ENCODE peak calls at places on chromosomes 3 and 15, in nine cellular contexts. G is nephron progenitor cell, Q is cardiac fibroblast, H is PC-3, F is GM10248, R is GM12865, K is Calu3, W is psoas muscle, L is astrocyte of the spinal cord. M is an unnamed sample.

GRCh38 chr3:188230962-188231361 is 77.0 kb downstream of the LPP start:
- DNase-seq in G (no peak), K (no peak), R (no peak), H (peak), L (no peak), W (peak), F (no peak), Q (no peak), M (peak)

GRCh38 chr3:129312021-129312639 is 33.5 kb downstream of the HMCES start:
- DNase-seq in Q (no peak), W (no peak), F (no peak), R (no peak), K (no peak), H (no peak), G (no peak), L (peak), M (no peak)

GRCh38 chr3:17156864-17157263 is 272.1 kb downstream of the PLCL2 start:
- DNase-seq in L (no peak), F (no peak), W (no peak), G (no peak), Q (no peak), K (no peak), R (no peak), H (no peak), M (no peak)

GRCh38 chr15:49255966-49256759 is 86.1 kb downstream of the GALK2 start:
- DNase-seq in Q (no peak), R (no peak), K (no peak), H (no peak), W (no peak), G (no peak), L (no peak), F (no peak), M (no peak)

GRCh38 chr3:143329567-143330164 is 210.1 kb downstream of the CHST2 start:
- DNase-seq in K (no peak), Q (peak), L (peak), G (peak), H (no peak), F (no peak), R (no peak), W (no peak), M (no peak)

GRCh38 chr3:101643861-101644613 is 32.9 kb downstream of the ZBTB11 start:
- DNase-seq in H (peak), G (no peak), W (no peak), Q (peak), K (no peak), L (peak), R (peak), F (no peak), M (peak)

GRCh38 chr3:62874398-62875102 is 666 bp downstream of the CADPS start:
- DNase-seq in F (peak), K (peak), Q (no peak), L (no peak), W (no peak), R (no peak), H (no peak), G (peak), M (no peak)

GRCh38 chr3:44030690-44031344 is 210.9 kb upstream of the TOPAZ1 start:
- DNase-seq in G (no peak), W (no peak), R (peak), Q (no peak), L (peak), H (peak), K (no peak), F (no peak), M (peak)

GRCh38 chr3:102741105-102741504 is 306.3 kb downstream of the ZPLD1 start:
- DNase-seq in H (peak), W (no peak), Q (no peak), K (peak), G (no peak), F (no peak), R (peak), L (no peak), M (peak)

GRCh38 chr3:108133858-108134554 is 43.2 kb upstream of the CD47 start:
- DNase-seq in L (no peak), Q (no peak), H (no peak), W (no peak), G (no peak), F (no peak), R (peak), K (no peak), M (no peak)

GRCh38 chr15:52695146-52695545 is 16.0 kb upstream of the ATOSA start:
- DNase-seq in L (no peak), Q (no peak), W (no peak), F (no peak), H (peak), K (no peak), R (no peak), G (no peak), M (no peak)

GRCh38 chr3:17678116-17678741 is 64.2 kb downstream of the TBC1D5 start:
- DNase-seq in H (no peak), R (no peak), K (no peak), G (no peak), Q (peak), F (no peak), L (peak), W (no peak), M (peak)

GRCh38 chr15:45892182-45892581 is 257.4 kb downstream of the SQOR start:
- DNase-seq in F (no peak), W (no peak), L (no peak), H (peak), G (no peak), K (no peak), Q (no peak), R (no peak), M (peak)

GRCh38 chr3:70621451-70621850 is 309.0 kb upstream of the MDFIC2 start:
- DNase-seq in F (no peak), L (no peak), R (no peak), H (no peak), Q (no peak), K (no peak), W (no peak), G (no peak), M (no peak)

GRCh38 chr3:115325539-115325938 is 178.5 kb upstream of the ZBTB20 start:
- DNase-seq in G (peak), H (peak), K (peak), R (peak), W (no peak), F (no peak), L (peak), Q (peak), M (peak)

GRCh38 chr15:32041294-32041693 is 11.0 kb downstream of the CHRNA7 start:
- DNase-seq in W (no peak), H (no peak), F (no peak), R (no peak), L (no peak), G (no peak), Q (no peak), K (no peak), M (no peak)

GRCh38 chr3:66582721-66583141 is 81.9 kb upstream of the LRIG1 start:
- DNase-seq in W (peak), G (no peak), F (peak), K (no peak), L (peak), R (peak), H (no peak), Q (no peak), M (no peak)

GRCh38 chr15:40238927-40239591 is at the start of gene PAK6:
- DNase-seq in H (peak), G (peak), K (peak), W (no peak), L (peak), R (peak), Q (peak), F (no peak), M (peak)

GRCh38 chr3:56145410-56145809 is 322.9 kb downstream of the ERC2 start:
- DNase-seq in R (no peak), G (no peak), W (no peak), Q (no peak), K (no peak), F (no peak), H (no peak), L (no peak), M (no peak)

GRCh38 chr15:72155021-72155621 is 36.9 kb downstream of the SENP8 start:
- DNase-seq in G (no peak), K (peak), L (peak), W (peak), F (no peak), Q (peak), R (no peak), H (peak), M (peak)

GRCh38 chr15:84082739-84083138 is 152.8 kb upstream of the GOLGA6L4 start:
- DNase-seq in K (no peak), L (peak), W (no peak), G (no peak), Q (peak), R (no peak), H (peak), F (no peak), M (no peak)

DNA sequence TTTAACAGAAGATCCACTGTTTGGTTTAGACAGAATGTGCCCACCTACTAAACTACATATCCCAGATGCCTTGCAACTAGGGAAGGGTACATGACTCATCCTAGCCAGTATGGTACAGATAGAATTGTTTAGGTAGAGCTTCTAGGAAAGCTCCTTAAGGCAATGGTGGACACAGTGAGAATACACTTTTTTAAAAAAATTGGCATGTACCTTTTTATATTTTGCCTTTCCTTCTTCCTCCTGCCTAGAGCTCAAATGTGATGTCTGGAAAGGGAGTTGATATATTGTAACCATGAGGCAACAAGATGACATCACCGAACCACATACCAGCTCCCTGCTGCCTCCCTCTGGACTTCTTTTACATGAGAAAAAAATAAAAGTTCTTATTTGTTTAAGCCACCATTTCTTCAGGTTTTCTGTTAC is 14.4 kb upstream of the C3orf80 start:
- DNase-seq in L (peak), H (peak), K (peak), Q (peak), G (no peak), F (no peak), W (no peak), R (peak), M (peak)
- TF ChIP-seq CTCF in L (peak), H (peak), K (peak), Q (peak), G (no peak), F (no peak), W (no peak), R (peak), M (peak)

GRCh38 chr3:141280086-141280485 is 48.5 kb downstream of the PXYLP1 start:
- DNase-seq in F (no peak), R (no peak), W (no peak), Q (peak), L (peak), H (no peak), G (no peak), K (no peak), M (no peak)

GRCh38 chr3:141278196-141279073 is 46.8 kb downstream of the PXYLP1 start:
- DNase-seq in K (no peak), G (no peak), H (no peak), Q (peak), F (no peak), R (no peak), L (peak), W (no peak), M (peak)

GRCh38 chr3:141279074-141279945 is 47.7 kb downstream of the PXYLP1 start:
- DNase-seq in R (peak), W (no peak), K (no peak), G (no peak), Q (peak), F (peak), H (peak), L (peak), M (peak)

GRCh38 chr3:141277451-141277850 is 45.8 kb downstream of the PXYLP1 start:
- DNase-seq in G (no peak), R (no peak), K (no peak), F (no peak), W (no peak), Q (no peak), H (no peak), L (no peak), M (no peak)

GRCh38 chr3:141280690-141281089 is 49.1 kb downstream of the PXYLP1 start:
- DNase-seq in W (no peak), Q (no peak), R (no peak), F (no peak), K (no peak), G (no peak), L (no peak), H (peak), M (no peak)
- TF ChIP-seq CTCF in W (no peak), Q (no peak), R (no peak), F (no peak), K (no peak), G (no peak), L (no peak), H (peak), M (no peak)

DNA sequence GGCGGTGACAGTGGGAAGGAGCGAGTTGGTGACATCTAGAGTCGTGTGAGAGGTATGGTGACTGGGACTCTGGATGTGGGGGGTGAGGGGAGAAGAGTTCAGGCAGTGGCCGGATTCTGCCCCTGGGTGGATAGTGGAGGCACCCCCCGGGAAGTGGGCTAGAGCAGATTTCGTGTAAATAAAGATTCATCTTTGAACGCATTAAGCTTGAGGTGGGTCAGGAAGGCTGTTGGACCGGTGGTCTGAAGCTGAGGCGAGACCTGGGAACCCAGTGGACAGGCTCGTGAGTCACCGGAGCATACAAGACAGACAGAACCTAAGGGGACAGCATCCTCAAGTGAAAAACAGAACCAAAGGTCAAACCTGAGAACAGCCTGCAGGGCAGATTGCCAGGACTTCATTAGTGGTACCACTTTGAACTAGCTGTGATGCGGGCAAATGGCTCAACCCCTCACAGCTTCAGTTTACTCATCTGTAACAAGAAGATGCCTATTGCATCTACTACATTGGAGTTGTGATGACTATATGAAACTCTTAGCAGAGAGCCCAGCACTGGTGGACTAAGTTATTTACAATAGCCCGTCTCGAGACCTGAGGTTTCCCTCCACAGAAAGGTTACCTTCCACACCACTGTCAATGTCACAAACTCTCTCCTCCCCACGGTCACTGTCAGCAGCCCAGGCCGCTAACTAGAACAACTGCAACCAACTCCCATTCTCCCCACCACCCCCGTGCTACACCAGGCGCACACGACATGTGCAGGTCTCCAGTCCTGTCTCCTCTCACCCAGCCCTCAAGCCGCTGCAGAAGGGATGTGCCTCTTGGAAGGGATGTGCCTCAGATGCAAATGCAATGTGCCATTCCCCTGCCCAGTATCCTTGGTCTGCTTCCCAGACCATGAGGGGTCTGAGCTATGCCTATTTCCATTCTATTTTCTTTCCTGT is 901 bp upstream of the CLN6 start:
- DNase-seq in F (no peak), W (no peak), L (no peak), K (no peak), G (no peak), H (peak), R (peak), Q (peak), M (peak)
- TF ChIP-seq CTCF in F (no peak), W (no peak), L (no peak), K (no peak), G (no peak), H (no peak), R (no peak), Q (no peak), M (no peak)

GRCh38 chr3:132268956-132269355 is 48.3 kb upstream of the ACP3 start:
- DNase-seq in K (peak), Q (peak), W (no peak), L (peak), G (no peak), H (peak), F (no peak), R (peak), M (peak)
- TF ChIP-seq CTCF in K (peak), Q (peak), W (no peak), L (peak), G (no peak), H (peak), F (peak), R (peak), M (peak)

GRCh38 chr15:41494190-41494921 is 682 bp downstream of the ITPKA start:
- DNase-seq in L (no peak), K (peak), G (peak), H (peak), Q (no peak), W (peak), R (peak), F (peak), M (no peak)
- TF ChIP-seq CTCF in L (no peak), K (no peak), G (no peak), H (no peak), Q (no peak), W (no peak), R (no peak), F (no peak), M (no peak)

DNA sequence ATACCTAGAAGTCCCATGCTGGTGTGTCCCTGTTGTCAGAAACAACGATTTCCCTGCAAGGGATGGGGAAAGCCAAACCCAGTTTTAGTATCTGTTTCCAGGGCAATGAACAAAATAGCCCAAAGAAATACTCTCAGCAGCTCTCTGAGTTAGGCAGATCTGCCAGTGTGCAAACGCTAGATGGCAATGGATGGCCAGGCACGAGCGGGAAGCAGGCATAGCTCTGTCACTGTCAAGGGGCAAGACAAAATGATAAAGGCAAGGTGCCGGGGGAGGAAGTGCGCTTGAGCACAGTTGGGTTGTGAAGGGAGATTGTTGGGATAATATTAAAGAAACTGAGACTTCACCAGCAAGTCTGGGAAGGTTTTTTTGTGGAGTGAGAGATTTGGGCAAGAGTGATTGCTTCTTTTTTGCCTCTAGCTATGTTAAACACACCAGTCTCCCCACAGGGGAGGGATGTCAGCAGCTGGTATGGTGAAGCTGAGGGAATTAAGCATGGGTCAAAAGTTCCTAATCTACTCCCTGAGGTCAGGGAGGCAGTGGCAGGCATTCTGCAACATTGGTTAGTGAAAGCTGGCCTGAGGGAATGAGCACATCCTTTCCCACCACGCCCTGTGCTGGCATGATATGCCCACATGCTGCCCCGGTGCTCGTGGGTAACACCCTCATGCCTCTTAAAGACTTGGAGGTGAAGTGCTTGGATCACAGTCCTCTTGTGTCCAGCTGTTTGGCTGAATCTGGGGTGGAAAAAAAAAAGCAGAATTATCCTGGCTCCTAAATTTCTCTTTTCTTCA is 117.6 kb downstream of the PDCD6IP start:
- DNase-seq in R (peak), Q (peak), G (peak), L (peak), H (peak), F (peak), K (no peak), W (no peak), M (peak)
- TF ChIP-seq CTCF in R (peak), Q (peak), G (no peak), L (peak), H (peak), F (peak), K (no peak), W (no peak), M (no peak)

GRCh38 chr3:152398495-152398894 is 129.8 kb downstream of the MBNL1 start:
- DNase-seq in K (no peak), G (no peak), W (no peak), R (peak), L (no peak), Q (peak), F (no peak), H (no peak), M (no peak)
- TF ChIP-seq CTCF in K (no peak), G (no peak), W (no peak), R (no peak), L (no peak), Q (no peak), F (no peak), H (no peak), M (no peak)

M was measured in MCF 10A.